ENCODE peak calls at places on chromosomes 13 and 19, in five cellular contexts. Y is glutamatergic neuron; K is CD8-positive, alpha-beta memory T cell; U is stromal cell of bone marrow; V is Ammon's horn. W is an unnamed sample.

GRCh38 chr19:48372904-48373303 is 8.7 kb downstream of the SYNGR4 start:
- DNase-seq in Y (no peak), K (no peak), U (no peak), V (no peak), W (no peak)

GRCh38 chr19:12794196-12794921 is 3.1 kb downstream of the JUNB start:
- DNase-seq in Y (no peak), K (no peak), U (no peak), V (no peak), W (no peak)

GRCh38 chr13:26480246-26480855 is 77.1 kb upstream of the WASF3 start:
- DNase-seq in Y (no peak), K (no peak), U (no peak), V (no peak), W (no peak)

GRCh38 chr13:50969691-50970090 is 60.1 kb downstream of the RNASEH2B start:
- DNase-seq in Y (peak), K (no peak), U (no peak), V (peak), W (no peak)

GRCh38 chr13:83780201-83780600 is 102.1 kb downstream of the SLITRK1 start:
- DNase-seq in Y (no peak), K (no peak), U (no peak), V (no peak), W (no peak)

GRCh38 chr19:37059142-37059541 is 19.1 kb upstream of the ZNF420 start:
- DNase-seq in Y (no peak), K (no peak), U (no peak), V (no peak), W (no peak)

GRCh38 chr13:62305758-62306157 is 890.1 kb upstream of the PCDH20 start:
- DNase-seq in Y (no peak), K (no peak), U (no peak), V (no peak), W (no peak)

GRCh38 chr13:27839809-27840467 is 47.7 kb downstream of the GSX1 start:
- DNase-seq in Y (no peak), K (no peak), U (no peak), V (no peak), W (no peak)

GRCh38 chr19:57233207-57233606 is 2.4 kb downstream of the AURKC start:
- DNase-seq in Y (no peak), K (no peak), U (no peak), V (no peak), W (no peak)

GRCh38 chr13:98977568-98978270 is at the start of gene DOCK9:
- DNase-seq in Y (no peak), K (no peak), U (peak), V (peak), W (no peak)

GRCh38 chr13:40983725-40984669 is 35.1 kb downstream of the ELF1 start:
- DNase-seq in Y (no peak), K (no peak), U (no peak), V (no peak), W (no peak)

GRCh38 chr19:34428549-34429285 is 536 bp downstream of the UBA2 start:
- DNase-seq in Y (peak), K (peak), U (no peak), V (peak), W (no peak)

GRCh38 chr13:89695343-89696257 is 1651.9 kb upstream of the MIR17HG start:
- DNase-seq in Y (peak), K (no peak), U (no peak), V (peak), W (no peak)

GRCh38 chr13:30108913-30109237 is 198.5 kb downstream of the KATNAL1 start:
- DNase-seq in Y (no peak), K (no peak), U (no peak), V (no peak), W (no peak)

GRCh38 chr19:19562665-19563347 is 24.7 kb downstream of the CILP2 start:
- DNase-seq in Y (no peak), K (peak), U (no peak), V (no peak), W (peak)

GRCh38 chr13:100648354-100648753 is 26.2 kb downstream of the TMTC4 start:
- DNase-seq in Y (no peak), K (no peak), U (no peak), V (no peak), W (no peak)

GRCh38 chr19:29287061-29287460 is 74.1 kb upstream of the UQCRFS1 start:
- DNase-seq in Y (no peak), K (no peak), U (no peak), V (peak), W (no peak)

GRCh38 chr19:3061214-3062161 is 807 bp downstream of the TLE5 start:
- DNase-seq in Y (no peak), K (peak), U (no peak), V (peak), W (peak)

GRCh38 chr13:77516342-77516789 is 19.1 kb upstream of the SCEL start:
- DNase-seq in Y (no peak), K (no peak), U (peak), V (no peak), W (no peak)

GRCh38 chr13:40981361-40981760 is 37.8 kb downstream of the ELF1 start:
- DNase-seq in Y (no peak), K (no peak), U (no peak), V (peak), W (no peak)

GRCh38 chr13:48231080-48231479 is 1.9 kb upstream of the ITM2B start:
- DNase-seq in Y (no peak), K (no peak), U (peak), V (no peak), W (no peak)

GRCh38 chr13:46773556-46773955 is 23.4 kb downstream of the ESD start:
- DNase-seq in Y (no peak), K (no peak), U (no peak), V (no peak), W (no peak)

GRCh38 chr13:32443111-32443510 is 15.2 kb upstream of the N4BP2L1 start:
- DNase-seq in Y (no peak), K (peak), U (no peak), V (peak), W (peak)

GRCh38 chr19:13794388-13794751 is 873 bp upstream of the ZSWIM4 start:
- DNase-seq in Y (no peak), K (no peak), U (peak), V (peak), W (no peak)

GRCh38 chr19:16435238-16435911 is 36.4 kb downstream of the EPS15L1 start:
- DNase-seq in Y (no peak), K (no peak), U (peak), V (peak), W (peak)

GRCh38 chr13:52001120-52001731 is 10.0 kb downstream of the ATP7B start:
- DNase-seq in Y (no peak), K (no peak), U (no peak), V (peak), W (no peak)

GRCh38 chr19:35013820-35014754 is 14.0 kb downstream of the GRAMD1A start:
- DNase-seq in Y (no peak), K (peak), U (no peak), V (no peak), W (peak)

GRCh38 chr19:38298841-38299680 is 5.0 kb upstream of the C19orf33 start:
- DNase-seq in Y (no peak), K (no peak), U (no peak), V (no peak), W (no peak)

GRCh38 chr13:25687622-25688225 is 315.9 kb downstream of the ATP8A2 start:
- DNase-seq in Y (no peak), K (no peak), U (no peak), V (no peak), W (no peak)

GRCh38 chr13:23428183-23428528 is 5.3 kb downstream of the SACS start:
- DNase-seq in Y (no peak), K (no peak), U (peak), V (no peak), W (no peak)

GRCh38 chr19:43541920-43542650 is 9.1 kb downstream of the ZNF575 start:
- DNase-seq in Y (no peak), K (no peak), U (no peak), V (no peak), W (no peak)

GRCh38 chr19:56301152-56301551 is 13.5 kb downstream of the ZSCAN5A start:
- DNase-seq in Y (no peak), K (no peak), U (no peak), V (no peak), W (no peak)

GRCh38 chr19:2540646-2541454 is 64.9 kb downstream of the GADD45B start:
- DNase-seq in Y (peak), K (no peak), U (peak), V (no peak), W (no peak)